ENCODE peak calls at places on chromosomes 5 and 9, in four cellular contexts. One of them, this sample, is unnamed.

GRCh38 chr9:69346596-69347390 is 21.8 kb downstream of the ENTREP1 start:
- DNase-seq in esophagus squamous epithelium: no peak
- DNase-seq in ascending aorta: no peak
- DNase-seq in heart left ventricle: no peak
- DNase-seq in this sample: no peak

GRCh38 chr9:19998823-19999455 is 210.1 kb upstream of the SLC24A2 start:
- DNase-seq in heart left ventricle: no peak
- DNase-seq in esophagus squamous epithelium: no peak
- DNase-seq in ascending aorta: no peak
- DNase-seq in this sample: no peak

GRCh38 chr5:176162206-176162605 is 76.0 kb upstream of the SIMC1 start:
- DNase-seq in esophagus squamous epithelium: no peak
- DNase-seq in heart left ventricle: no peak
- DNase-seq in ascending aorta: no peak
- DNase-seq in this sample: no peak

GRCh38 chr5:141783599-141784296 is 94.5 kb downstream of the PCDH1 start:
- DNase-seq in ascending aorta: no peak
- DNase-seq in heart left ventricle: no peak
- DNase-seq in esophagus squamous epithelium: no peak
- DNase-seq in this sample: no peak

GRCh38 chr9:8329561-8330283 is 530.1 kb upstream of the DMAC1 start:
- DNase-seq in heart left ventricle: no peak
- DNase-seq in ascending aorta: no peak
- DNase-seq in esophagus squamous epithelium: no peak
- DNase-seq in this sample: no peak

GRCh38 chr5:170479484-170479883 is 24.3 kb upstream of the KCNIP1 start:
- DNase-seq in ascending aorta: no peak
- DNase-seq in heart left ventricle: no peak
- DNase-seq in esophagus squamous epithelium: no peak
- DNase-seq in this sample: no peak

GRCh38 chr9:114184071-114184470 is 28.7 kb downstream of the COL27A1 start:
- DNase-seq in heart left ventricle: no peak
- DNase-seq in esophagus squamous epithelium: no peak
- DNase-seq in ascending aorta: no peak
- DNase-seq in this sample: no peak

GRCh38 chr5:76145945-76146344 is 62.8 kb downstream of the SV2C start:
- DNase-seq in ascending aorta: no peak
- DNase-seq in heart left ventricle: no peak
- DNase-seq in esophagus squamous epithelium: no peak
- DNase-seq in this sample: no peak

GRCh38 chr5:170269579-170269978 is 28.0 kb downstream of the LCP2 start:
- DNase-seq in esophagus squamous epithelium: no peak
- DNase-seq in ascending aorta: no peak
- DNase-seq in heart left ventricle: no peak
- DNase-seq in this sample: no peak

DNA sequence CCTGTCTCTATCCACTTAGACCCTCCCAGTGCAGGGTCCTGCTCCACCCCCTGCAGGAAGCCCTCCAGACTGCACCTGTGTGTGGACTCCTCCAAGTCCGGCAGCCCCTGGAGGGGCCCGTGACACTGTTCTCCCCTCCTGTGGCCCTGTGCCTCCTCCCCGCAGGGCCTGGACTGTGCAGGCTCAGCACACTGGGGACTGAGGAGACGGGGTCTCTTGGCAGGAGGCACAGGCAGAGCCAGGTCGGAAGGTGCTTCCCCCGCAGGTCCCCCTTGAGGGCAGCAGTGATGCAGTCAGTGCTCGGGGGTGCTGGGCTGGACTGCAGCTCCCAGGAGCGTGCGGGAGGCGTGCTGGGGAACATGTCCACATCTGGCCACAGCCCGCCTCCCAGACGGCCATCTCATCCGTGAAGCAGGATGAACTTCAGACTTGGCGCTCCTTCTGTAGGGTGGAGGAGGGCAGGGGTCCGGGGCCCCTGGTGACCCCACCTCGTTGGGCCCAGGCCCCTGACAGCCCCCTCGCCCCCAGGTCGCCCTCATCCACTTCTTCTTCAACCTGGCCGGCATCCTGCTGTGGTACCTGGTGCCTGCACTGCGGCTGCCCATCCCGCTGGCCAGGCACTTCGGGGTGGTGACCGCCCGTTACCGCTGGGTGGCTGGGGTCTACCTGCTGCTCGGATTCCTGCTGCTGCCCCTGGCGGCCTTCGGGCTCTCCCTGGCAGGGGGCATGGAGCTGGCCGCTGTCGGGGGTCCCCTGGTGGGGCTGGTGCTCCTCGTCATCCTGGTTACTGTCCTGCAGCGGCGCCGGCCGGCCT is 4.9 kb downstream of the SLC34A3 start:
- DNase-seq in esophagus squamous epithelium: no peak
- DNase-seq in ascending aorta: no peak
- DNase-seq in heart left ventricle: no peak
- DNase-seq in this sample: no peak
- H3K27me3 ChIP-seq in esophagus squamous epithelium: no peaks in the 10 kb centered on the region
- H3K27me3 ChIP-seq in ascending aorta: no peaks in the 10 kb centered on the region
- H3K27me3 ChIP-seq in heart left ventricle: no peaks in the 10 kb centered on the region
- H3K27me3 ChIP-seq in this sample: no peaks in the 10 kb centered on the region

GRCh38 chr9:97504381-97505216 is 3.1 kb downstream of the TMOD1 start:
- DNase-seq in heart left ventricle: peak; percentile 9
- DNase-seq in esophagus squamous epithelium: no peak
- DNase-seq in ascending aorta: no peak
- DNase-seq in this sample: no peak

GRCh38 chr9:97501972-97502221 is 431 bp downstream of the TMOD1 start:
- DNase-seq in ascending aorta: no peak
- DNase-seq in esophagus squamous epithelium: no peak
- DNase-seq in heart left ventricle: no peak
- DNase-seq in this sample: no peak

GRCh38 chr9:97503862-97504210 is 2.4 kb downstream of the TMOD1 start:
- DNase-seq in ascending aorta: no peak
- DNase-seq in esophagus squamous epithelium: no peak
- DNase-seq in heart left ventricle: peak; percentile 14
- DNase-seq in this sample: no peak

GRCh38 chr9:97502222-97502983 is 937 bp downstream of the TMOD1 start:
- DNase-seq in esophagus squamous epithelium: no peak
- DNase-seq in heart left ventricle: peak; percentile 52
- DNase-seq in ascending aorta: no peak
- DNase-seq in this sample: no peak

GRCh38 chr9:97502984-97503861 is 1.8 kb downstream of the TMOD1 start:
- DNase-seq in esophagus squamous epithelium: no peak
- DNase-seq in heart left ventricle: no peak
- DNase-seq in ascending aorta: no peak
- DNase-seq in this sample: no peak
- TF ChIP-seq CTCF in esophagus squamous epithelium: no peak
- TF ChIP-seq CTCF in heart left ventricle: no peak
- TF ChIP-seq CTCF in ascending aorta: no peak
- TF ChIP-seq CTCF in this sample: no peak

DNA sequence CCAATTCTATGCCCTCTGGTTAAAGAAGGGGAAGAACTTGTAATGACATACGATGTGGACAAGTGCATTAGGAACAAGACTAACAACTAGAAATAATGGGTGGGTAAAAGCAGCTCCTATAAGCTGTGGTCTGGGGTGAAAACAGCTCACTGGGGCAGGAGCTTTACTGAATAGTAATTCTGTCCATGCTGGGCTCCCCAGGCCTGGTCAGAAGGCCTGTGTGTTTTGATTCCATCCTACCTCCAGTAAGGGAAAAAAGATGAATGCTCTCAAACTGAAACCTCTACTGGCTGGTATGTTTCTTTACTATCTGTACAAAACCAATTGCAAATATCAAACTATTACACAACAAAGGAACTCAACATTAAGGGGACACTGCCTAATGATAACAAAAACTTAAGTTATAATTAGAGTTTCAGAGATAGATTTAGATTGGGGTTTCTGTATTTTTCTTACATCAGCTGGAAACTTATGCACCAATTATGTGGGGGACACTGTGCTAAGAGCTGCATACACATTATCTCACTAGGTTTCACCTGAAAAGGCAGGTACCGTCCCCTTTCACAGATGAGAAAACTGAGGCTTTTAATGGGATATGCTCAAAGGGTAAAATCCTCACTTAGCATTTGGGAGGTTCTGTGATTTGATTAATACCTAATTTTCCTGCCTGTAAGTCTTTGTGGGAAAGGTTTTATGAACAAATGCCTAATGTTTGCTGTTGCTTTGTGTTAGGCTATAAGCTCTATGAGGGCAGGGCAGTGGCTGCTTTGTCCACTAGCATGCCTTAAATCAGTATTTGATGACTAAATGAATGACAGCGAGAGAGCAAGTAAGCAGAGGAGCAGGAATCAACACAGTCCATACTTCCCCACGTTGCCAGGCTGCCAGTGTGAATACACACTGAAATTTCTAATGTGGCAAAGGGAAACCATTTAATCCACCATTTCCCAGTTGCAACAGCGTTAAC is 53.6 kb downstream of the ELL2 start:
- DNase-seq in heart left ventricle: no peak
- DNase-seq in esophagus squamous epithelium: no peak
- DNase-seq in ascending aorta: no peak
- DNase-seq in this sample: no peak
- H3K36me3 ChIP-seq in heart left ventricle: peaks cover 45% of the 10 kb centered on the region
- H3K36me3 ChIP-seq in esophagus squamous epithelium: no peaks in the 10 kb centered on the region
- H3K36me3 ChIP-seq in ascending aorta: peaks cover 34% of the 10 kb centered on the region
- H3K36me3 ChIP-seq in this sample: peaks cover 10% of the 10 kb centered on the region

DNA sequence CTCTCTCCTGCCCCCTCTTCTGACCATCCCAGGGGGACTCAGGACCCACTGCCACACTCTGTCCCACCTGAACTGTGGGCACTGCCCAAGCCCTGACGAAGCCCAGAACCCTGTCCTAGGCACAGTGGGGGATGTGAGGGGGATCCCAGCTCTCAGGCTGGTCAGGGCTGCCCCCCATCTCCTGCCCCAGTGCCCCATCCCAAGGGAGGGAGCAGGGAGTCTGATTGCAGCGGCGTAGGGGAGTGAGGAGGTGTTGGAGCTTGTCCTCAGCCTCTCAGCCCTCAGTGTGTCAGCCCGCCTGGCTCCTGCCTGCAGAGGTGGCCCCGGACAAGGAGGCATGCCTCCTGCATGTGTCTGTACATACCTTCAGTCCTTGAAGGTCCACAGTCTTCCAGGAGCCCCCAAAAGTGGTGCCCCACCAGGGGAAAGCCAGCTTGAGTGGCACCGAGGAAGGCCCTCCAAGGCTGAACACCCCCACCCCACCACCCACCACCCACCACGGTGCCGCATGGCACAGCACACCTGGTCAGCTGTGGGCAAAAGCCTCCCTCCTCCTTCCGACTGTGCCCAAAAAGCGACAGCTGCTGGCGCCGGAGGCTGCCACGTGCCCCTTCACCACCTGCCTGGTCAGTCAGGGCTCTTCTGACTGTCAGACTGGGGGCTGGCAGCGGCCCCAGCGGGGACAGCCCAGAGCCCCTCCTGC is 930 bp downstream of the SARDH start:
- DNase-seq in ascending aorta: no peak
- DNase-seq in esophagus squamous epithelium: no peak
- DNase-seq in heart left ventricle: no peak
- DNase-seq in this sample: no peak
- H3K27me3 ChIP-seq in ascending aorta: no peaks in the 10 kb centered on the region
- H3K27me3 ChIP-seq in esophagus squamous epithelium: no peaks in the 10 kb centered on the region
- H3K27me3 ChIP-seq in heart left ventricle: no peaks in the 10 kb centered on the region
- H3K27me3 ChIP-seq in this sample: peaks cover 2% of the 10 kb centered on the region

GRCh38 chr9:21709464-21710058 is 92.9 kb upstream of the MTAP start:
- DNase-seq in esophagus squamous epithelium: no peak
- DNase-seq in ascending aorta: no peak
- DNase-seq in heart left ventricle: no peak
- DNase-seq in this sample: no peak

GRCh38 chr9:21711504-21711903 is 90.9 kb upstream of the MTAP start:
- DNase-seq in ascending aorta: no peak
- DNase-seq in heart left ventricle: no peak
- DNase-seq in esophagus squamous epithelium: no peak
- DNase-seq in this sample: no peak

GRCh38 chr9:21710792-21711191 is 91.6 kb upstream of the MTAP start:
- DNase-seq in heart left ventricle: no peak
- DNase-seq in esophagus squamous epithelium: no peak
- DNase-seq in ascending aorta: no peak
- DNase-seq in this sample: no peak

GRCh38 chr9:21715408-21715807 is 87.0 kb upstream of the MTAP start:
- DNase-seq in esophagus squamous epithelium: no peak
- DNase-seq in ascending aorta: no peak
- DNase-seq in heart left ventricle: no peak
- DNase-seq in this sample: no peak
- TF ChIP-seq CTCF in esophagus squamous epithelium: no peak
- TF ChIP-seq CTCF in ascending aorta: no peak
- TF ChIP-seq CTCF in heart left ventricle: no peak
- TF ChIP-seq CTCF in this sample: no peak